ENCODE peak calls at places on chromosomes 5 and 9, in eight cellular contexts. One of them, this sample, is unnamed.

GRCh38 chr9:93466416-93467061 is 13.2 kb upstream of the FAM120AOS start:
- DNase-seq in pancreas: no peak
- DNase-seq in keratinocyte: no peak
- DNase-seq in heart left ventricle: no peak
- DNase-seq in adrenal gland: no peak
- DNase-seq in Peyer's patch: no peak
- DNase-seq in heart right ventricle: no peak
- DNase-seq in mammary epithelial cell: no peak
- DNase-seq in this sample: no peak

GRCh38 chr9:17630531-17630949 is 51.7 kb downstream of the SH3GL2 start:
- DNase-seq in pancreas: no peak
- DNase-seq in keratinocyte: no peak
- DNase-seq in heart left ventricle: no peak
- DNase-seq in adrenal gland: no peak
- DNase-seq in Peyer's patch: no peak
- DNase-seq in heart right ventricle: no peak
- DNase-seq in mammary epithelial cell: no peak
- DNase-seq in this sample: no peak

GRCh38 chr9:75186767-75187380 is 98.6 kb downstream of the OSTF1 start:
- DNase-seq in pancreas: no peak
- DNase-seq in keratinocyte: no peak
- DNase-seq in heart left ventricle: no peak
- DNase-seq in adrenal gland: no peak
- DNase-seq in Peyer's patch: no peak
- DNase-seq in heart right ventricle: no peak
- DNase-seq in mammary epithelial cell: no peak
- DNase-seq in this sample: no peak

GRCh38 chr9:123395276-123396006 is 39.4 kb downstream of the CRB2 start:
- DNase-seq in pancreas: no peak
- DNase-seq in keratinocyte: no peak
- DNase-seq in heart left ventricle: no peak
- DNase-seq in adrenal gland: no peak
- DNase-seq in Peyer's patch: no peak
- DNase-seq in heart right ventricle: no peak
- DNase-seq in mammary epithelial cell: no peak
- DNase-seq in this sample: peak; percentile 55

GRCh38 chr9:126470251-126470993 is 143.3 kb upstream of the LMX1B start:
- DNase-seq in pancreas: no peak
- DNase-seq in keratinocyte: no peak
- DNase-seq in heart left ventricle: no peak
- DNase-seq in adrenal gland: no peak
- DNase-seq in Peyer's patch: no peak
- DNase-seq in heart right ventricle: no peak
- DNase-seq in mammary epithelial cell: no peak
- DNase-seq in this sample: no peak

GRCh38 chr5:135085133-135085935 is 51.3 kb upstream of the PITX1 start:
- DNase-seq in pancreas: no peak
- DNase-seq in keratinocyte: no peak
- DNase-seq in heart left ventricle: no peak
- DNase-seq in adrenal gland: no peak
- DNase-seq in Peyer's patch: peak; percentile 21
- DNase-seq in heart right ventricle: no peak
- DNase-seq in mammary epithelial cell: peak; percentile 32
- DNase-seq in this sample: no peak

GRCh38 chr5:111227226-111227782 is 3.1 kb downstream of the CAMK4 start:
- DNase-seq in pancreas: no peak
- DNase-seq in keratinocyte: no peak
- DNase-seq in heart left ventricle: no peak
- DNase-seq in adrenal gland: no peak
- DNase-seq in Peyer's patch: no peak
- DNase-seq in heart right ventricle: no peak
- DNase-seq in mammary epithelial cell: no peak
- DNase-seq in this sample: peak; percentile 20

GRCh38 chr5:126106032-126106431 is 317.2 kb upstream of the GRAMD2B start:
- DNase-seq in pancreas: no peak
- DNase-seq in keratinocyte: peak; percentile 54
- DNase-seq in heart left ventricle: no peak
- DNase-seq in adrenal gland: no peak
- DNase-seq in Peyer's patch: no peak
- DNase-seq in heart right ventricle: no peak
- DNase-seq in mammary epithelial cell: peak; percentile 89
- DNase-seq in this sample: no peak

GRCh38 chr5:65674749-65675148 is 47.2 kb downstream of the SGTB start:
- DNase-seq in pancreas: no peak
- DNase-seq in keratinocyte: no peak
- DNase-seq in heart left ventricle: no peak
- DNase-seq in adrenal gland: no peak
- DNase-seq in Peyer's patch: no peak
- DNase-seq in heart right ventricle: no peak
- DNase-seq in mammary epithelial cell: no peak
- DNase-seq in this sample: no peak

GRCh38 chr5:90347462-90347861 is 62.1 kb downstream of the CETN3 start:
- DNase-seq in pancreas: no peak
- DNase-seq in keratinocyte: no peak
- DNase-seq in heart left ventricle: no peak
- DNase-seq in adrenal gland: no peak
- DNase-seq in Peyer's patch: no peak
- DNase-seq in heart right ventricle: no peak
- DNase-seq in mammary epithelial cell: no peak
- DNase-seq in this sample: no peak

GRCh38 chr9:93668261-93668871 is 92.0 kb downstream of the PHF2 start:
- DNase-seq in pancreas: peak; percentile 4
- DNase-seq in keratinocyte: no peak
- DNase-seq in heart left ventricle: peak; percentile 3
- DNase-seq in adrenal gland: peak; percentile 7
- DNase-seq in Peyer's patch: peak; percentile 31
- DNase-seq in heart right ventricle: no peak
- DNase-seq in mammary epithelial cell: no peak
- DNase-seq in this sample: peak; percentile 7

GRCh38 chr9:112842555-112842954 is 48.1 kb downstream of the SLC46A2 start:
- DNase-seq in pancreas: no peak
- DNase-seq in keratinocyte: no peak
- DNase-seq in heart left ventricle: no peak
- DNase-seq in adrenal gland: no peak
- DNase-seq in Peyer's patch: no peak
- DNase-seq in heart right ventricle: no peak
- DNase-seq in mammary epithelial cell: no peak
- DNase-seq in this sample: no peak
- H3K27me3 ChIP-seq in pancreas: no peaks in the 10 kb centered on the region
- H3K27me3 ChIP-seq in keratinocyte: no peaks in the 10 kb centered on the region
- H3K27me3 ChIP-seq in heart left ventricle: no peaks in the 10 kb centered on the region
- H3K27me3 ChIP-seq in adrenal gland: no peaks in the 10 kb centered on the region
- H3K27me3 ChIP-seq in Peyer's patch: no peaks in the 10 kb centered on the region
- H3K27me3 ChIP-seq in heart right ventricle: no peaks in the 10 kb centered on the region
- H3K27me3 ChIP-seq in mammary epithelial cell: no peaks in the 10 kb centered on the region
- H3K27me3 ChIP-seq in this sample: no peaks in the 10 kb centered on the region

DNA sequence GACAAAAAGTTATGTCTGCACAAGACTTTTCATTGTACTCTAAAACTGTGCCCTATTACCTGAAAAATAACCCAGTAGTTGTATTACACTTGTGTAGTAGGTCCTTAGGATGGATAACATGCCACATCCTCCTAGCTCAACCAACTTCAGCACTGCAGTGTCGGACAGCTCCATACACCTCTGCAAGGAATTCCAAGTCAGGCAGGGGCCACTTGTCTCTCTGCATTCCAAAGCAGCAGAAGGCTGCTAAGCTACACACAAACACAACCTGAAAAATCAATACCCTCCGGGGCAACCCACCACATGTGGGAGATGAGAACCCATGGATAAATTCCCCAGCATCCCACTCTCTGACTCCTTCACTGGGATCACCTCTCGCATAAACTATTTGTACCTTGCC is 50.2 kb downstream of the MED10 start:
- DNase-seq in pancreas: peak; percentile 33
- DNase-seq in keratinocyte: no peak
- DNase-seq in heart left ventricle: no peak
- DNase-seq in adrenal gland: peak; percentile 26
- DNase-seq in Peyer's patch: no peak
- DNase-seq in heart right ventricle: peak; percentile 16
- DNase-seq in mammary epithelial cell: peak; percentile 2
- DNase-seq in this sample: no peak
- TF ChIP-seq CTCF in pancreas: no peak
- TF ChIP-seq CTCF in keratinocyte: no peak
- TF ChIP-seq CTCF in heart left ventricle: no peak
- TF ChIP-seq CTCF in adrenal gland: no peak
- TF ChIP-seq CTCF in Peyer's patch: no peak
- TF ChIP-seq CTCF in heart right ventricle: no peak
- TF ChIP-seq CTCF in mammary epithelial cell: no peak
- TF ChIP-seq CTCF in this sample: no peak

GRCh38 chr5:175216991-175217390 is 227.0 kb downstream of the DRD1 start:
- DNase-seq in pancreas: no peak
- DNase-seq in keratinocyte: no peak
- DNase-seq in heart left ventricle: no peak
- DNase-seq in adrenal gland: no peak
- DNase-seq in Peyer's patch: no peak
- DNase-seq in heart right ventricle: no peak
- DNase-seq in mammary epithelial cell: no peak
- DNase-seq in this sample: no peak

GRCh38 chr5:175223336-175223735 is 220.6 kb downstream of the DRD1 start:
- DNase-seq in pancreas: no peak
- DNase-seq in keratinocyte: no peak
- DNase-seq in heart left ventricle: no peak
- DNase-seq in adrenal gland: no peak
- DNase-seq in Peyer's patch: no peak
- DNase-seq in heart right ventricle: no peak
- DNase-seq in mammary epithelial cell: no peak
- DNase-seq in this sample: no peak

GRCh38 chr5:175215906-175216305 is 228.1 kb downstream of the DRD1 start:
- DNase-seq in pancreas: no peak
- DNase-seq in keratinocyte: no peak
- DNase-seq in heart left ventricle: no peak
- DNase-seq in adrenal gland: no peak
- DNase-seq in Peyer's patch: no peak
- DNase-seq in heart right ventricle: no peak
- DNase-seq in mammary epithelial cell: no peak
- DNase-seq in this sample: no peak

GRCh38 chr5:175214152-175214551 is 229.8 kb downstream of the DRD1 start:
- DNase-seq in pancreas: no peak
- DNase-seq in keratinocyte: no peak
- DNase-seq in heart left ventricle: no peak
- DNase-seq in adrenal gland: peak; percentile 56
- DNase-seq in Peyer's patch: no peak
- DNase-seq in heart right ventricle: no peak
- DNase-seq in mammary epithelial cell: peak; percentile 0
- DNase-seq in this sample: no peak

DNA sequence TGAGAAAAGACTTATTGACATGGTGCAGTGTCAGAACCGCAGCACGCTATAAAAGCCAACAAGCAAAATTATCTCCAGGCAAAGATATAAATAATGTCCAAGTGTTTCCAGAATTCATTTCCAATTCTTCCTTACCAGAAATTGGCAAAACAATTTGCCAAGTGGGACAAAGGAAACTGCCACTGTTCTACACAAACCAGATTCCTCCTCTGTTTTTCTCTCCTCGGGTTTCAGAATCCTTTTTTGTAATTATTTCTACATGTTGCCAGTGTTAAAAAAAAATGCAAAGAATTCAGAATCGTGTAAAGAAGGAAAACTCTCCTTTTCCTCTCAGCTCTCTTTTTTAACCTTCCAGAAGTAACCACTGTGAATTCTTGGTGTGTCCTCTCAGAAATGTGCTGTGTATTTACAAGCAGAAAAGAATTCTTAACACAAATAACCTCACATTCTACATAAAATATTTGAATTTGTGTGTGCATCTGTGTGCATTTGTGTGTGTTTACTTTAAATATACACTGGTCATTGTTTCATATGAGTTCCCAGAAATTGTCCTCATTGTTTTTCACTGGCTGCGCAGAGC is 224.6 kb downstream of the DRD1 start:
- DNase-seq in pancreas: no peak
- DNase-seq in keratinocyte: no peak
- DNase-seq in heart left ventricle: no peak
- DNase-seq in adrenal gland: no peak
- DNase-seq in Peyer's patch: no peak
- DNase-seq in heart right ventricle: no peak
- DNase-seq in mammary epithelial cell: no peak
- DNase-seq in this sample: no peak
- H3K27me3 ChIP-seq in pancreas: no peaks in the 10 kb centered on the region
- H3K27me3 ChIP-seq in keratinocyte: peaks cover 4% of the 10 kb centered on the region
- H3K27me3 ChIP-seq in heart left ventricle: no peaks in the 10 kb centered on the region
- H3K27me3 ChIP-seq in adrenal gland: no peaks in the 10 kb centered on the region
- H3K27me3 ChIP-seq in Peyer's patch: no peaks in the 10 kb centered on the region
- H3K27me3 ChIP-seq in heart right ventricle: peaks cover 28% of the 10 kb centered on the region
- H3K27me3 ChIP-seq in mammary epithelial cell: no peaks in the 10 kb centered on the region
- H3K27me3 ChIP-seq in this sample: peaks cover 14% of the 10 kb centered on the region

GRCh38 chr9:113462781-113463286 is 693 bp upstream of the RGS3 start:
- DNase-seq in pancreas: no peak
- DNase-seq in keratinocyte: no peak
- DNase-seq in heart left ventricle: no peak
- DNase-seq in adrenal gland: peak; percentile 14
- DNase-seq in Peyer's patch: no peak
- DNase-seq in heart right ventricle: no peak
- DNase-seq in mammary epithelial cell: no peak
- DNase-seq in this sample: no peak

GRCh38 chr9:113464672-113465271 is 1.2 kb downstream of the RGS3 start:
- DNase-seq in pancreas: no peak
- DNase-seq in keratinocyte: no peak
- DNase-seq in heart left ventricle: no peak
- DNase-seq in adrenal gland: peak; percentile 6
- DNase-seq in Peyer's patch: no peak
- DNase-seq in heart right ventricle: no peak
- DNase-seq in mammary epithelial cell: no peak
- DNase-seq in this sample: no peak

GRCh38 chr9:113464286-113464660 is 746 bp downstream of the RGS3 start:
- DNase-seq in pancreas: no peak
- DNase-seq in keratinocyte: no peak
- DNase-seq in heart left ventricle: no peak
- DNase-seq in adrenal gland: no peak
- DNase-seq in Peyer's patch: no peak
- DNase-seq in heart right ventricle: no peak
- DNase-seq in mammary epithelial cell: no peak
- DNase-seq in this sample: no peak

GRCh38 chr9:113461943-113462342 is 1.6 kb upstream of the RGS3 start:
- DNase-seq in pancreas: no peak
- DNase-seq in keratinocyte: no peak
- DNase-seq in heart left ventricle: no peak
- DNase-seq in adrenal gland: peak; percentile 10
- DNase-seq in Peyer's patch: no peak
- DNase-seq in heart right ventricle: no peak
- DNase-seq in mammary epithelial cell: no peak
- DNase-seq in this sample: no peak

DNA sequence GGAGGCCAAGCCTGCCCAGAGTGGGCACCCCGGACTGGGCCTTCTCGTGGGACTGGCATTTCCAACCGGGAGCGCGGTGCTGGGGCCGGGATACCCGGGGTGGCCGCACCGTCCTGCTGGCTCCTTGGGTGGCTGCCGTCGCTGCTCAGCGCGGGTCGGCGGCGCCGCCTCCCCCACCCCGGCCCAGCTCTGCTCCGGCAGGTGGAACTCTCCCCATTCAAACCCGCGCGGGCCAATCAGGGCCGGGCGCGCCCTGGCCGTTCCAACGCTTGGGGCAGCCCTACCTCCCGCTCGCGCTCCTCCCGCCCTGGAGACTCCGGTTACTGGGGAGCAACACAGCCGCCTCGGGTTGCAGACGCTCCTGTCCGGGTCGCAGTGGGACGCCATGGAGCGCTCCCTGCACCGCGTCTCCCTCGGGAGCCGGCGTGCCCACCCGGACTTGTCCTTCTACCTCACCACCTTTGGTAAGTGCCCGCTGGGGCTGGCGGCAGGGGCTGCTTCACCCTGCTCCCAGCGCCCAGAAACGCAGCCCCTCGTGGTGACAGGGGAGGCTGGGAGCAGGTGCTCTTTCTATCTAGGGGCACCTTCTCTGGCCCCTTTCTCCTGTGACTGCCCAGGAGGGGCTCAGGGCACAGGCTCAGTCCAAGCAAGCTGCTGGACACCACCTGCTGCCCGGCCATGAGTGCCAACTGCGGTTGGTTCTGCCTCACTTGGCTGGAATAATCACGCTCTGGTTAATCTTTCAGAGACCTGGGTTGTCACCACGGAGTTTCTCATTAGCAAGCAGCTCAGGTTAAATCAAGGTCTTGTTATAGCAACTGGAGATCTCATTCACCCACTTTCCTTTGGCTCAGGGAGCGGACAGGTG is at the start of gene RGS3:
- DNase-seq in pancreas: peak; percentile 83
- DNase-seq in keratinocyte: no peak
- DNase-seq in heart left ventricle: peak; percentile 73
- DNase-seq in adrenal gland: peak; percentile 64
- DNase-seq in Peyer's patch: peak; percentile 80
- DNase-seq in heart right ventricle: peak; percentile 69
- DNase-seq in mammary epithelial cell: peak; percentile 29
- DNase-seq in this sample: peak; percentile 73
- TF ChIP-seq CTCF in pancreas: no peak
- TF ChIP-seq CTCF in keratinocyte: no peak
- TF ChIP-seq CTCF in heart left ventricle: no peak
- TF ChIP-seq CTCF in adrenal gland: no peak
- TF ChIP-seq CTCF in Peyer's patch: no peak
- TF ChIP-seq CTCF in heart right ventricle: no peak
- TF ChIP-seq CTCF in mammary epithelial cell: no peak
- TF ChIP-seq CTCF in this sample: no peak